ENCODE peak calls at places on chromosomes 16 and 17, in four cellular contexts. X is neural progenitor cell, P is GM12878, Q is endothelial cell. H is an unnamed sample.

GRCh38 chr17:16255481-16255901 is 38.5 kb downstream of the PIGL start:
- DNase-seq in X (peak), P (no peak), Q (no peak), H (no peak)

GRCh38 chr17:50586421-50587247 is 26.1 kb downstream of the CACNA1G start:
- DNase-seq in X (no peak), P (no peak), Q (no peak), H (no peak)

GRCh38 chr16:1379054-1379862 is 27.5 kb downstream of the GNPTG start:
- DNase-seq in X (peak), P (no peak), Q (peak), H (peak)

GRCh38 chr17:80751460-80752368 is 207.1 kb downstream of the RPTOR start:
- DNase-seq in X (peak), P (no peak), Q (no peak), H (no peak)

GRCh38 chr16:5852151-5852550 is 754.6 kb upstream of the EEF2KMT start:
- DNase-seq in X (no peak), P (no peak), Q (no peak), H (no peak)

GRCh38 chr17:82658331-82658730 is 10.1 kb upstream of the WDR45B start:
- DNase-seq in X (no peak), P (no peak), Q (no peak), H (no peak)

GRCh38 chr17:29588561-29589411 is 662 bp downstream of the GIT1 start:
- DNase-seq in X (peak), P (no peak), Q (peak), H (peak)

GRCh38 chr17:574061-574460 is 140.6 kb downstream of the VPS53 start:
- DNase-seq in X (no peak), P (no peak), Q (no peak), H (no peak)

GRCh38 chr17:56159764-56160394 is 6.6 kb downstream of the ANKFN1 start:
- DNase-seq in X (peak), P (no peak), Q (no peak), H (no peak)

GRCh38 chr17:74354123-74354522 is 7.5 kb downstream of the BTBD17 start:
- DNase-seq in X (peak), P (no peak), Q (peak), H (peak)

GRCh38 chr17:37770631-37771518 is 26.0 kb upstream of the HNF1B start:
- DNase-seq in X (peak), P (no peak), Q (peak), H (no peak)

GRCh38 chr17:39195568-39196160 is 1.8 kb downstream of the CACNB1 start:
- DNase-seq in X (no peak), P (no peak), Q (no peak), H (no peak)

GRCh38 chr17:3710951-3711383 is 12.7 kb upstream of the HASPIN start:
- DNase-seq in X (no peak), P (peak), Q (no peak), H (peak)

GRCh38 chr16:10078541-10078949 is 103.7 kb downstream of the GRIN2A start:
- DNase-seq in X (peak), P (no peak), Q (peak), H (no peak)

GRCh38 chr16:68403177-68403576 is 45.1 kb downstream of the SMPD3 start:
- DNase-seq in X (no peak), P (no peak), Q (no peak), H (no peak)

GRCh38 chr17:81991684-81992513 is 14.5 kb downstream of the ASPSCR1 start:
- DNase-seq in X (peak), P (no peak), Q (no peak), H (no peak)

GRCh38 chr16:79997257-79997656 is 396.7 kb upstream of the MAF start:
- DNase-seq in X (peak), P (no peak), Q (no peak), H (no peak)

GRCh38 chr17:29495011-29495410 is 71.8 kb downstream of the ABHD15 start:
- DNase-seq in X (no peak), P (no peak), Q (no peak), H (no peak)

GRCh38 chr17:67467500-67468481 is 90.7 kb downstream of the PITPNC1 start:
- DNase-seq in X (no peak), P (no peak), Q (no peak), H (no peak)

GRCh38 chr16:85261657-85262557 is 149.6 kb upstream of the CIBAR2 start:
- DNase-seq in X (no peak), P (no peak), Q (no peak), H (no peak)

GRCh38 chr17:13582776-13583414 is 18.8 kb downstream of the HS3ST3A1 start:
- DNase-seq in X (no peak), P (no peak), Q (no peak), H (no peak)

GRCh38 chr16:76665571-76666275 is 388.5 kb downstream of the CNTNAP4 start:
- DNase-seq in X (no peak), P (no peak), Q (no peak), H (no peak)

GRCh38 chr17:67246648-67247415 is 1.8 kb upstream of the HELZ start:
- DNase-seq in X (peak), P (peak), Q (peak), H (no peak)

GRCh38 chr17:34579979-34580684 is 750 bp downstream of the TMEM132E start:
- DNase-seq in X (peak), P (no peak), Q (peak), H (peak)

GRCh38 chr17:73562896-73563295 is 81.3 kb downstream of the SDK2 start:
- DNase-seq in X (no peak), P (no peak), Q (no peak), H (no peak)

H was measured in stimulated activated naive CD8-positive, alpha-beta T cell treated with anti-CD3 and anti-CD28 coated beads, Interleukin-15, amount 100 ng/mL, for 72 hours.